ENCODE peak calls at places on chromosomes 13 and 19, in eight cellular contexts. One of them, this sample, is unnamed.
A peak's percentile ranks its signal among the peaks of the same experiment; 100 is the strongest.

GRCh38 chr19:38281820-38282566 is 17.6 kb downstream of the SPINT2 start:
- DNase-seq in endothelial cell of umbilical vein: no peak
- DNase-seq in tibial nerve: no peak
- DNase-seq in breast epithelium: no peak
- DNase-seq in foreskin keratinocyte: no peak
- DNase-seq in pancreas: no peak
- DNase-seq in IMR-90: no peak
- DNase-seq in mammary epithelial cell: no peak
- DNase-seq in this sample: no peak

GRCh38 chr19:10227215-10227971 is 3.7 kb downstream of the S1PR2 start:
- DNase-seq in foreskin keratinocyte: no peak
- DNase-seq in mammary epithelial cell: no peak
- DNase-seq in endothelial cell of umbilical vein: no peak
- DNase-seq in tibial nerve: peak; percentile 51
- DNase-seq in breast epithelium: no peak
- DNase-seq in IMR-90: no peak
- DNase-seq in pancreas: no peak
- DNase-seq in this sample: no peak

GRCh38 chr13:23140492-23140891 is 40.3 kb upstream of the SGCG start:
- DNase-seq in IMR-90: peak; percentile 24
- DNase-seq in breast epithelium: no peak
- DNase-seq in endothelial cell of umbilical vein: no peak
- DNase-seq in foreskin keratinocyte: peak; percentile 34
- DNase-seq in mammary epithelial cell: no peak
- DNase-seq in tibial nerve: no peak
- DNase-seq in pancreas: no peak
- DNase-seq in this sample: no peak

GRCh38 chr13:114101325-114101821 is 31.1 kb downstream of the RASA3 start:
- DNase-seq in endothelial cell of umbilical vein: no peak
- DNase-seq in IMR-90: no peak
- DNase-seq in tibial nerve: peak; percentile 19
- DNase-seq in foreskin keratinocyte: no peak
- DNase-seq in breast epithelium: peak; percentile 52
- DNase-seq in mammary epithelial cell: no peak
- DNase-seq in pancreas: peak; percentile 59
- DNase-seq in this sample: no peak

GRCh38 chr13:20706661-20707060 is 3.2 kb downstream of the IL17D start:
- DNase-seq in tibial nerve: no peak
- DNase-seq in mammary epithelial cell: no peak
- DNase-seq in breast epithelium: no peak
- DNase-seq in endothelial cell of umbilical vein: no peak
- DNase-seq in pancreas: no peak
- DNase-seq in foreskin keratinocyte: no peak
- DNase-seq in IMR-90: no peak
- DNase-seq in this sample: no peak

GRCh38 chr13:48504606-48505369 is 28.1 kb downstream of the RCBTB2 start:
- DNase-seq in mammary epithelial cell: peak; percentile 42
- DNase-seq in pancreas: no peak
- DNase-seq in tibial nerve: no peak
- DNase-seq in endothelial cell of umbilical vein: no peak
- DNase-seq in foreskin keratinocyte: peak; percentile 80
- DNase-seq in IMR-90: no peak
- DNase-seq in breast epithelium: no peak
- DNase-seq in this sample: no peak

GRCh38 chr19:48283908-48284307 is 14.0 kb downstream of the ZNF114 start:
- DNase-seq in pancreas: no peak
- DNase-seq in IMR-90: peak; percentile 97
- DNase-seq in breast epithelium: no peak
- DNase-seq in tibial nerve: no peak
- DNase-seq in endothelial cell of umbilical vein: no peak
- DNase-seq in mammary epithelial cell: no peak
- DNase-seq in foreskin keratinocyte: no peak
- DNase-seq in this sample: no peak

GRCh38 chr13:44873486-44873885 is 115.8 kb downstream of the NUFIP1 start:
- DNase-seq in breast epithelium: no peak
- DNase-seq in endothelial cell of umbilical vein: no peak
- DNase-seq in mammary epithelial cell: no peak
- DNase-seq in pancreas: peak; percentile 65
- DNase-seq in tibial nerve: no peak
- DNase-seq in IMR-90: no peak
- DNase-seq in foreskin keratinocyte: no peak
- DNase-seq in this sample: no peak

GRCh38 chr19:45231891-45232290 is 13.3 kb downstream of the EXOC3L2 start:
- DNase-seq in breast epithelium: no peak
- DNase-seq in IMR-90: no peak
- DNase-seq in endothelial cell of umbilical vein: no peak
- DNase-seq in pancreas: no peak
- DNase-seq in foreskin keratinocyte: peak; percentile 95
- DNase-seq in mammary epithelial cell: peak; percentile 92
- DNase-seq in tibial nerve: no peak
- DNase-seq in this sample: no peak

DNA sequence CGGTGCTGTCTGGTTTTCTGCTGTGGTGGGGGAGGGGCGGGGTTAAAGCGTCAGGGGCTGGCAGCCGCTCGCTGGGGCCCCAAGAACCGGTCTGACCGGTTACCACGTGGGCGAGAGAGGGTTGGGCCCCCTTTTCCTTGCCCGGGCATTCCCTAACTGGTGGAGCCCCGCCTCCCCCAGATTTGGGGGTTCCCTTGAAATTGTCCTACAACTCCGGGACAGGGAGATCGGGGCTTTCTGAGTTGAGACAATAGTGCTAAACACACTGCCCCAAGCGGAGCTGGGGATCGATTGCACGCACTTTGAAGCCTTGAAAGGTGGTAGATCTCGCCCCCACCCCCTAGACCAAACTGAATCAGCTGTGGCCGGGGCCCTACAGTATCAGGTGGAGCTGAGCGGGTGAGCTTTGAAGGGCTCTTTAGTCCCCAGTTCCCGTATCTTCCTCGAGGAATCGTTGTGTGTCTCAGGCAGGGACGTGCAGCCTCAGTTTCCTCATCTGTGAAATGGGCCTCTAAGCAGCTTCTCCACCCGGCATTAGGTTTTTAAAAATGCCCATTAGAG is 4.8 kb downstream of the IER2 start:
- DNase-seq in pancreas: peak; percentile 97
- DNase-seq in IMR-90: peak; percentile 65
- DNase-seq in tibial nerve: peak; percentile 47
- DNase-seq in foreskin keratinocyte: peak; percentile 80
- DNase-seq in breast epithelium: peak; percentile 96
- DNase-seq in mammary epithelial cell: peak; percentile 89
- DNase-seq in endothelial cell of umbilical vein: peak; percentile 62
- DNase-seq in this sample: peak; percentile 62
- H3K4me1 ChIP-seq in pancreas: peaks cover 21% of the 10 kb centered on the region
- H3K4me1 ChIP-seq in IMR-90: peaks cover 11% of the 10 kb centered on the region
- H3K4me1 ChIP-seq in tibial nerve: peaks cover 15% of the 10 kb centered on the region
- H3K4me1 ChIP-seq in foreskin keratinocyte: peaks cover 7% of the 10 kb centered on the region
- H3K4me1 ChIP-seq in breast epithelium: peaks cover 9% of the 10 kb centered on the region
- H3K4me1 ChIP-seq in mammary epithelial cell: peaks cover 19% of the 10 kb centered on the region
- H3K4me1 ChIP-seq in endothelial cell of umbilical vein: peaks cover 27% of the 10 kb centered on the region
- H3K4me1 ChIP-seq in this sample: peaks cover 11% of the 10 kb centered on the region

DNA sequence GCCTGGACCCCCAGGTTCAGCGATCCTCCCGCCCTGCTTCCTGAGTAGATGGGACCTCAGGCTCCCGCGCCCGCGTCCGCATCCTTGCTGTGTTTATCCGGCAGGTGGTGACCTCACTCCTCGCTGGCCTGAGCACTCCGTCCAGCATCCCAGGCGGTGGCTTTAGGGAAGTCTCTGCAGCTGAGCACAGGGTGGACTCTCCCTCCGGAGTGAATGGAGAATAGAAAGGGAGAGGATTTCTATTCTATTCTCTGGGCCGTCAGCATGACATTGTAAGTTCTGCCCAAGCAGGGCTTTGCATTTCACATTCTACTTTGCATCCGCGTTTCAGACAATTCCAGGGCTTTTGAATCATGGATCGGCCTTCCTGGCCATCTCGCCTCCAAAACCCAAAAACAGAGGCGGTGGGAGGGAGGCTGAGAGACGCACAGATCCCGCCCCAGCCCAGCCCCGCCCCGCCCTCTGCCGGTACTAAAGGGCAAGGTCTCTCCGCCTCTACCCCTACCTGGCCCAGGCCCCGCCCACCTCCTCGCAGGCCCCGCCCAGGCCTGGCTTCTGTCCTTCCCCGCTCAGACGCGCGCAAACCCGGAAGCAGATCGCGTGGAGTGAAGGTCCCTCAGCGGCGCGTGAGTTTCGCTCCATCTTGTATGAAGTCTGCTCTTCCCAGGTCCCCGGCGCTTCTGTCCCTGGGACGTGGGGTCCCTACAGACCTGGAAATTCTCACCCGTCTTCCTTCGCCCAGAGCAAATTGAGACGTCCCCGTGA is at the start of gene ZNF525:
- DNase-seq in mammary epithelial cell: peak; percentile 89
- DNase-seq in IMR-90: peak; percentile 59
- DNase-seq in foreskin keratinocyte: peak; percentile 76
- DNase-seq in breast epithelium: peak; percentile 96
- DNase-seq in tibial nerve: peak; percentile 74
- DNase-seq in pancreas: peak; percentile 96
- DNase-seq in endothelial cell of umbilical vein: peak; percentile 67
- DNase-seq in this sample: peak; percentile 77
- TF ChIP-seq CTCF in mammary epithelial cell: no peak
- TF ChIP-seq CTCF in IMR-90: peak; percentile 17
- TF ChIP-seq CTCF in foreskin keratinocyte: peak; percentile 33
- TF ChIP-seq CTCF in breast epithelium: peak; percentile 22
- TF ChIP-seq CTCF in tibial nerve: no peak
- TF ChIP-seq CTCF in pancreas: no peak
- TF ChIP-seq CTCF in endothelial cell of umbilical vein: peak; percentile 16
- TF ChIP-seq CTCF in this sample: peak; percentile 4

GRCh38 chr19:34228347-34228746 is 26.0 kb upstream of the GARRE1 start:
- DNase-seq in breast epithelium: no peak
- DNase-seq in foreskin keratinocyte: peak; percentile 21
- DNase-seq in endothelial cell of umbilical vein: no peak
- DNase-seq in IMR-90: peak; percentile 45
- DNase-seq in tibial nerve: no peak
- DNase-seq in mammary epithelial cell: peak; percentile 37
- DNase-seq in pancreas: no peak
- DNase-seq in this sample: no peak

GRCh38 chr19:34229721-34230120 is 24.6 kb upstream of the GARRE1 start:
- DNase-seq in tibial nerve: no peak
- DNase-seq in endothelial cell of umbilical vein: no peak
- DNase-seq in pancreas: no peak
- DNase-seq in mammary epithelial cell: no peak
- DNase-seq in IMR-90: no peak
- DNase-seq in breast epithelium: no peak
- DNase-seq in foreskin keratinocyte: no peak
- DNase-seq in this sample: no peak

GRCh38 chr19:34230833-34231232 is 23.5 kb upstream of the GARRE1 start:
- DNase-seq in endothelial cell of umbilical vein: no peak
- DNase-seq in foreskin keratinocyte: no peak
- DNase-seq in pancreas: no peak
- DNase-seq in mammary epithelial cell: no peak
- DNase-seq in tibial nerve: no peak
- DNase-seq in breast epithelium: no peak
- DNase-seq in IMR-90: no peak
- DNase-seq in this sample: no peak

GRCh38 chr19:34231439-34231838 is 22.9 kb upstream of the GARRE1 start:
- DNase-seq in mammary epithelial cell: no peak
- DNase-seq in endothelial cell of umbilical vein: no peak
- DNase-seq in foreskin keratinocyte: no peak
- DNase-seq in breast epithelium: no peak
- DNase-seq in pancreas: no peak
- DNase-seq in IMR-90: no peak
- DNase-seq in tibial nerve: no peak
- DNase-seq in this sample: no peak

GRCh38 chr19:34228762-34229161 is 25.6 kb upstream of the GARRE1 start:
- DNase-seq in IMR-90: no peak
- DNase-seq in endothelial cell of umbilical vein: no peak
- DNase-seq in mammary epithelial cell: no peak
- DNase-seq in tibial nerve: no peak
- DNase-seq in breast epithelium: no peak
- DNase-seq in foreskin keratinocyte: no peak
- DNase-seq in pancreas: no peak
- DNase-seq in this sample: no peak
- H3K4me1 ChIP-seq in IMR-90: peaks cover 24% of the 10 kb centered on the region
- H3K4me1 ChIP-seq in endothelial cell of umbilical vein: peaks cover 40% of the 10 kb centered on the region
- H3K4me1 ChIP-seq in mammary epithelial cell: peaks cover 43% of the 10 kb centered on the region
- H3K4me1 ChIP-seq in tibial nerve: peaks cover 22% of the 10 kb centered on the region
- H3K4me1 ChIP-seq in breast epithelium: no peaks in the 10 kb centered on the region
- H3K4me1 ChIP-seq in foreskin keratinocyte: peaks cover 17% of the 10 kb centered on the region
- H3K4me1 ChIP-seq in pancreas: peaks cover 6% of the 10 kb centered on the region
- H3K4me1 ChIP-seq in this sample: no peaks in the 10 kb centered on the region

GRCh38 chr19:4456566-4456842 is 1.1 kb downstream of the UBXN6 start:
- DNase-seq in breast epithelium: no peak
- DNase-seq in pancreas: peak; percentile 46
- DNase-seq in mammary epithelial cell: peak; percentile 54
- DNase-seq in endothelial cell of umbilical vein: peak; percentile 63
- DNase-seq in foreskin keratinocyte: peak; percentile 63
- DNase-seq in tibial nerve: no peak
- DNase-seq in IMR-90: peak; percentile 75
- DNase-seq in this sample: peak; percentile 47

GRCh38 chr19:4454952-4455738 is 2.4 kb downstream of the UBXN6 start:
- DNase-seq in breast epithelium: no peak
- DNase-seq in pancreas: no peak
- DNase-seq in endothelial cell of umbilical vein: no peak
- DNase-seq in mammary epithelial cell: peak; percentile 60
- DNase-seq in IMR-90: peak; percentile 62
- DNase-seq in foreskin keratinocyte: peak; percentile 86
- DNase-seq in tibial nerve: no peak
- DNase-seq in this sample: no peak

GRCh38 chr19:4456843-4457653 is 546 bp downstream of the UBXN6 start:
- DNase-seq in tibial nerve: no peak
- DNase-seq in breast epithelium: no peak
- DNase-seq in IMR-90: peak; percentile 56
- DNase-seq in foreskin keratinocyte: peak; percentile 9
- DNase-seq in mammary epithelial cell: peak; percentile 25
- DNase-seq in endothelial cell of umbilical vein: peak; percentile 55
- DNase-seq in pancreas: no peak
- DNase-seq in this sample: peak; percentile 80

GRCh38 chr19:4454621-4454951 is 3.0 kb downstream of the UBXN6 start:
- DNase-seq in tibial nerve: no peak
- DNase-seq in breast epithelium: no peak
- DNase-seq in endothelial cell of umbilical vein: no peak
- DNase-seq in IMR-90: no peak
- DNase-seq in foreskin keratinocyte: no peak
- DNase-seq in mammary epithelial cell: no peak
- DNase-seq in pancreas: no peak
- DNase-seq in this sample: no peak

DNA sequence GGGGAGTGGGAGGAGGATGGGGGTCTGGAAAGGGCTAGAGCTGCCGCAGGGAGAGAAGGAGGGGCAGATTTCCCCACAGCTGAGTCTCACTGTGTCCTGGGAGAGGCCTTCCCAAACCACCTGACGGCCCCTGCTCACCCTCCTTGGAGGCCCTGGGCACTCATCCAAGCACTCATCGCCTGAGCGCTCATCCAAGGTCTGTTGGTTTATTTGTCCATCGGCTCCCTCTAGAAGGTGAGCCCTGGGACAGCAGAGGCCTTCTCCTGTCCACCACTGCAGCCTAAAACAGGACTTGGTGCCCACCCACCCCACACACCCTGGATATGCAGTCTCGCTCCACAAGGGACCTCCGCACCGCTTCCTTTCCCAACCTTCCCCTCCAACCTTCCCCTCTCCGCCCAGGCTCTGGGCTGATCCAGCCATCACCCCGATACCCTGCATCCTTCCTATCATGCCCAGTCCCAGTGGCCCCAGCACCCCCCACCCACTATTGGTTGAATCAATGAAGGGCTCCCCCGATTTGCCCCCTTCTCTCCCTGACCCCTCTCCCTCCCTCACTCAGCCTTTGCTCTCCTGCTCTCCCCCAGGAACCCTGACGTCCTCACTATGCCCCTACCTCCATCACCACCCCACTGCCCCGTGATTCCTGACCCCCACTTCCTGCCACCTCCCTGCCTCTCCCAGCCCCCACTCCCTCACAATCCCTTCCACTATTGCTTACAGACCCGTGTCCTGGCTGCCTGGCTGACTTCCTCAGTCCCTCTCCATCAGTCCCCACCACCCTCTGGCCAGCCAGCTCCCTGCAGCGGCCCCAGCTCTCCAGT is 1.6 kb downstream of the UBXN6 start:
- DNase-seq in breast epithelium: no peak
- DNase-seq in endothelial cell of umbilical vein: no peak
- DNase-seq in tibial nerve: peak; percentile 50
- DNase-seq in foreskin keratinocyte: peak; percentile 59
- DNase-seq in IMR-90: peak; percentile 84
- DNase-seq in mammary epithelial cell: peak; percentile 43
- DNase-seq in pancreas: peak; percentile 64
- DNase-seq in this sample: peak; percentile 48
- TF ChIP-seq CTCF in breast epithelium: no peak
- TF ChIP-seq CTCF in endothelial cell of umbilical vein: no peak
- TF ChIP-seq CTCF in tibial nerve: no peak
- TF ChIP-seq CTCF in foreskin keratinocyte: peak; percentile 9
- TF ChIP-seq CTCF in IMR-90: peak; percentile 19
- TF ChIP-seq CTCF in mammary epithelial cell: no peak
- TF ChIP-seq CTCF in pancreas: no peak
- TF ChIP-seq CTCF in this sample: no peak